ENCODE peak calls at places on chromosomes 12 and 14, in eight cellular contexts. P, T, K, F, O, Z, R and W are unnamed samples.

GRCh38 chr12:30440826-30441602 is 254.7 kb downstream of the IPO8 start:
- DNase-seq in P (peak), T (no peak), Z (peak), K (no peak), F (peak), R (no peak), O (no peak), W (no peak)

GRCh38 chr12:27635349-27635972 is 60.8 kb upstream of the REP15 start:
- DNase-seq in F (peak), O (peak), Z (peak), P (peak), K (no peak), R (no peak), T (no peak), W (no peak)

GRCh38 chr14:69673099-69673498 is 61.7 kb downstream of the SUSD6 start:
- DNase-seq in T (no peak), O (no peak), F (no peak), Z (no peak), P (no peak), R (no peak), K (no peak), W (no peak)

GRCh38 chr12:132608231-132609171 is 1.9 kb downstream of the LRCOL1 start:
- DNase-seq in O (peak), R (no peak), Z (peak), K (no peak), P (no peak), T (no peak), F (no peak), W (no peak)

GRCh38 chr12:124496584-124496983 is 70.8 kb downstream of the NCOR2 start:
- DNase-seq in P (no peak), O (no peak), Z (no peak), F (peak), T (no peak), K (no peak), R (no peak), W (no peak)

GRCh38 chr14:54637829-54638446 is 71.0 kb downstream of the SAMD4A start:
- DNase-seq in R (no peak), T (no peak), K (no peak), Z (peak), O (peak), P (peak), F (no peak), W (no peak)

GRCh38 chr14:100649173-100649519 is 61.9 kb upstream of the BEGAIN start:
- DNase-seq in P (peak), K (no peak), R (no peak), T (no peak), O (no peak), Z (peak), F (no peak), W (peak)

GRCh38 chr12:53049582-53050318 is at the start of gene TNS2:
- DNase-seq in F (peak), Z (peak), T (no peak), R (no peak), K (no peak), O (peak), P (peak), W (no peak)

GRCh38 chr14:51849095-51849494 is 11.3 kb upstream of the GNG2 start:
- DNase-seq in P (peak), K (peak), T (peak), O (peak), Z (no peak), F (no peak), R (no peak), W (no peak)